ENCODE peak calls at places on chromosomes 2 and 18, in five cellular contexts. One of them, this sample, is unnamed.

GRCh38 chr2:84912984-84913383 is 7.5 kb downstream of the TMSB10 start:
- DNase-seq in astrocyte of the spinal cord: no peak
- DNase-seq in T47D: no peak
- DNase-seq in lower leg skin: no peak
- DNase-seq in GM23248: no peak
- DNase-seq in this sample: peak

GRCh38 chr2:170821631-170822291 is 5.1 kb downstream of the GAD1 start:
- DNase-seq in astrocyte of the spinal cord: no peak
- DNase-seq in T47D: no peak
- DNase-seq in lower leg skin: peak
- DNase-seq in GM23248: no peak
- DNase-seq in this sample: no peak

GRCh38 chr2:61549546-61549945 is 11.4 kb upstream of the XPO1 start:
- DNase-seq in astrocyte of the spinal cord: no peak
- DNase-seq in T47D: no peak
- DNase-seq in lower leg skin: no peak
- DNase-seq in GM23248: no peak
- DNase-seq in this sample: peak

GRCh38 chr2:176388886-176389285 is 119.6 kb downstream of the MTX2 start:
- DNase-seq in astrocyte of the spinal cord: peak
- DNase-seq in T47D: no peak
- DNase-seq in lower leg skin: no peak
- DNase-seq in GM23248: peak
- DNase-seq in this sample: no peak

GRCh38 chr2:232372231-232373208 is 6.0 kb upstream of the ALPP start:
- DNase-seq in astrocyte of the spinal cord: no peak
- DNase-seq in T47D: no peak
- DNase-seq in lower leg skin: no peak
- DNase-seq in GM23248: peak
- DNase-seq in this sample: no peak

GRCh38 chr2:183229386-183229785 is 105.1 kb downstream of the NUP35 start:
- DNase-seq in astrocyte of the spinal cord: peak
- DNase-seq in T47D: no peak
- DNase-seq in lower leg skin: no peak
- DNase-seq in GM23248: peak
- DNase-seq in this sample: no peak

GRCh38 chr18:23779696-23780303 is 90.5 kb downstream of the LAMA3 start:
- DNase-seq in astrocyte of the spinal cord: peak
- DNase-seq in T47D: no peak
- DNase-seq in lower leg skin: no peak
- DNase-seq in GM23248: peak
- DNase-seq in this sample: no peak

GRCh38 chr2:202609381-202610145 is 25.2 kb upstream of the FAM117B start:
- DNase-seq in astrocyte of the spinal cord: no peak
- DNase-seq in T47D: no peak
- DNase-seq in lower leg skin: no peak
- DNase-seq in GM23248: peak
- DNase-seq in this sample: no peak

GRCh38 chr2:158724803-158725271 is 70.3 kb upstream of the DAPL1 start:
- DNase-seq in astrocyte of the spinal cord: no peak
- DNase-seq in T47D: no peak
- DNase-seq in lower leg skin: peak
- DNase-seq in GM23248: no peak
- DNase-seq in this sample: no peak

GRCh38 chr18:3914116-3914515 is 464.1 kb downstream of the TGIF1 start:
- DNase-seq in astrocyte of the spinal cord: no peak
- DNase-seq in T47D: no peak
- DNase-seq in lower leg skin: no peak
- DNase-seq in GM23248: no peak
- DNase-seq in this sample: no peak

GRCh38 chr2:85698184-85698879 is 4.2 kb downstream of the GNLY start:
- DNase-seq in astrocyte of the spinal cord: no peak
- DNase-seq in T47D: no peak
- DNase-seq in lower leg skin: peak
- DNase-seq in GM23248: no peak
- DNase-seq in this sample: peak

GRCh38 chr18:37176307-37176934 is 347.5 kb downstream of the KIAA1328 start:
- DNase-seq in astrocyte of the spinal cord: peak
- DNase-seq in T47D: no peak
- DNase-seq in lower leg skin: no peak
- DNase-seq in GM23248: no peak
- DNase-seq in this sample: no peak

GRCh38 chr2:127128508-127128907 is 21.6 kb upstream of the BIN1 start:
- DNase-seq in astrocyte of the spinal cord: no peak
- DNase-seq in T47D: peak
- DNase-seq in lower leg skin: no peak
- DNase-seq in GM23248: no peak
- DNase-seq in this sample: peak

GRCh38 chr2:218856896-218857243 is 2.7 kb upstream of the WNT6 start:
- DNase-seq in astrocyte of the spinal cord: no peak
- DNase-seq in T47D: no peak
- DNase-seq in lower leg skin: peak
- DNase-seq in GM23248: no peak
- DNase-seq in this sample: no peak

GRCh38 chr18:46097853-46098615 is at the start of gene ATP5F1A:
- DNase-seq in astrocyte of the spinal cord: peak
- DNase-seq in T47D: peak
- DNase-seq in lower leg skin: peak
- DNase-seq in GM23248: peak
- DNase-seq in this sample: peak

GRCh38 chr2:238007924-238008323 is 41.1 kb downstream of the UBE2F start:
- DNase-seq in astrocyte of the spinal cord: no peak
- DNase-seq in T47D: no peak
- DNase-seq in lower leg skin: no peak
- DNase-seq in GM23248: no peak
- DNase-seq in this sample: no peak

GRCh38 chr2:197606180-197606579 is 69.2 kb downstream of the RFTN2 start:
- DNase-seq in astrocyte of the spinal cord: no peak
- DNase-seq in T47D: no peak
- DNase-seq in lower leg skin: no peak
- DNase-seq in GM23248: no peak
- DNase-seq in this sample: no peak

GRCh38 chr2:16774980-16775963 is 109.6 kb upstream of the CYRIA start:
- DNase-seq in astrocyte of the spinal cord: peak
- DNase-seq in T47D: peak
- DNase-seq in lower leg skin: no peak
- DNase-seq in GM23248: no peak
- DNase-seq in this sample: no peak

GRCh38 chr18:73766915-73767314 is 380.7 kb downstream of the FBXO15 start:
- DNase-seq in astrocyte of the spinal cord: no peak
- DNase-seq in T47D: no peak
- DNase-seq in lower leg skin: no peak
- DNase-seq in GM23248: no peak
- DNase-seq in this sample: no peak

GRCh38 chr2:26724004-26724750 is 31.7 kb downstream of the KCNK3 start:
- DNase-seq in astrocyte of the spinal cord: peak
- DNase-seq in T47D: no peak
- DNase-seq in lower leg skin: peak
- DNase-seq in GM23248: peak
- DNase-seq in this sample: peak

GRCh38 chr2:25342372-25343186 is 854 bp upstream of the DNMT3A start:
- DNase-seq in astrocyte of the spinal cord: peak
- DNase-seq in T47D: peak
- DNase-seq in lower leg skin: peak
- DNase-seq in GM23248: peak
- DNase-seq in this sample: peak

GRCh38 chr2:64987963-64988419 is 1.2 kb upstream of the SLC1A4 start:
- DNase-seq in astrocyte of the spinal cord: no peak
- DNase-seq in T47D: no peak
- DNase-seq in lower leg skin: no peak
- DNase-seq in GM23248: peak
- DNase-seq in this sample: no peak

GRCh38 chr2:28155627-28156026 is 237.0 kb upstream of the FOSL2 start:
- DNase-seq in astrocyte of the spinal cord: no peak
- DNase-seq in T47D: no peak
- DNase-seq in lower leg skin: no peak
- DNase-seq in GM23248: no peak
- DNase-seq in this sample: no peak

GRCh38 chr2:157839162-157839801 is 36.8 kb downstream of the ACVR1 start:
- DNase-seq in astrocyte of the spinal cord: peak
- DNase-seq in T47D: no peak
- DNase-seq in lower leg skin: no peak
- DNase-seq in GM23248: peak
- DNase-seq in this sample: no peak